ENCODE peak calls at places on chromosome 15, in seven cellular contexts. One of them, this sample, is unnamed.

GRCh38 chr15:31262901-31263671 is 63.5 kb upstream of the KLF13 start:
- DNase-seq in CD8-positive, alpha-beta memory T cell: no peak
- DNase-seq in hepatocyte: no peak
- DNase-seq in spleen: peak; percentile 89
- DNase-seq in GM23248: peak; percentile 53
- DNase-seq in HCT116: no peak
- DNase-seq in pancreas: no peak
- DNase-seq in this sample: no peak

GRCh38 chr15:100055821-100056220 is 286.0 kb downstream of the ADAMTS17 start:
- DNase-seq in GM23248: no peak
- DNase-seq in CD8-positive, alpha-beta memory T cell: no peak
- DNase-seq in HCT116: no peak
- DNase-seq in pancreas: no peak
- DNase-seq in hepatocyte: no peak
- DNase-seq in spleen: no peak
- DNase-seq in this sample: no peak

GRCh38 chr15:25408428-25408827 is 30.4 kb downstream of the UBE3A start:
- DNase-seq in hepatocyte: no peak
- DNase-seq in GM23248: peak; percentile 29
- DNase-seq in HCT116: no peak
- DNase-seq in CD8-positive, alpha-beta memory T cell: no peak
- DNase-seq in spleen: no peak
- DNase-seq in pancreas: no peak
- DNase-seq in this sample: no peak

GRCh38 chr15:70116317-70116716 is 18.6 kb upstream of the TLE3 start:
- DNase-seq in hepatocyte: no peak
- DNase-seq in HCT116: no peak
- DNase-seq in spleen: no peak
- DNase-seq in pancreas: no peak
- DNase-seq in GM23248: no peak
- DNase-seq in CD8-positive, alpha-beta memory T cell: no peak
- DNase-seq in this sample: no peak

GRCh38 chr15:85313339-85313738 is 67.1 kb upstream of the AKAP13 start:
- DNase-seq in GM23248: no peak
- DNase-seq in spleen: no peak
- DNase-seq in HCT116: no peak
- DNase-seq in CD8-positive, alpha-beta memory T cell: no peak
- DNase-seq in pancreas: no peak
- DNase-seq in hepatocyte: no peak
- DNase-seq in this sample: no peak

GRCh38 chr15:80512729-80513670 is 108.8 kb downstream of the ARNT2 start:
- DNase-seq in GM23248: peak; percentile 46
- DNase-seq in HCT116: peak; percentile 6
- DNase-seq in hepatocyte: no peak
- DNase-seq in pancreas: no peak
- DNase-seq in CD8-positive, alpha-beta memory T cell: no peak
- DNase-seq in spleen: no peak
- DNase-seq in this sample: no peak

GRCh38 chr15:49370782-49371181 is 52.3 kb upstream of the FGF7 start:
- DNase-seq in GM23248: peak; percentile 39
- DNase-seq in spleen: no peak
- DNase-seq in HCT116: peak; percentile 13
- DNase-seq in CD8-positive, alpha-beta memory T cell: no peak
- DNase-seq in pancreas: no peak
- DNase-seq in hepatocyte: no peak
- DNase-seq in this sample: no peak

GRCh38 chr15:23897091-23897490 is 210.0 kb upstream of the NDN start:
- DNase-seq in spleen: no peak
- DNase-seq in GM23248: no peak
- DNase-seq in HCT116: no peak
- DNase-seq in pancreas: no peak
- DNase-seq in hepatocyte: no peak
- DNase-seq in CD8-positive, alpha-beta memory T cell: no peak
- DNase-seq in this sample: no peak

GRCh38 chr15:38651328-38652038 is 86.9 kb upstream of the RASGRP1 start:
- DNase-seq in hepatocyte: no peak
- DNase-seq in GM23248: no peak
- DNase-seq in CD8-positive, alpha-beta memory T cell: peak; percentile 86
- DNase-seq in spleen: peak; percentile 81
- DNase-seq in HCT116: no peak
- DNase-seq in pancreas: no peak
- DNase-seq in this sample: peak; percentile 11

GRCh38 chr15:53246996-53247395 is 456.9 kb upstream of the ONECUT1 start:
- DNase-seq in GM23248: no peak
- DNase-seq in HCT116: no peak
- DNase-seq in spleen: no peak
- DNase-seq in pancreas: no peak
- DNase-seq in CD8-positive, alpha-beta memory T cell: no peak
- DNase-seq in hepatocyte: no peak
- DNase-seq in this sample: no peak

GRCh38 chr15:78715439-78715838 is 74.4 kb upstream of the CHRNB4 start:
- DNase-seq in GM23248: peak; percentile 9
- DNase-seq in spleen: no peak
- DNase-seq in hepatocyte: no peak
- DNase-seq in HCT116: peak; percentile 18
- DNase-seq in pancreas: no peak
- DNase-seq in CD8-positive, alpha-beta memory T cell: no peak
- DNase-seq in this sample: no peak

GRCh38 chr15:85496551-85497545 is 116.4 kb downstream of the AKAP13 start:
- DNase-seq in CD8-positive, alpha-beta memory T cell: no peak
- DNase-seq in GM23248: no peak
- DNase-seq in pancreas: no peak
- DNase-seq in HCT116: no peak
- DNase-seq in spleen: no peak
- DNase-seq in hepatocyte: no peak
- DNase-seq in this sample: no peak

GRCh38 chr15:29636140-29636539 is 186.1 kb downstream of the TJP1 start:
- DNase-seq in hepatocyte: no peak
- DNase-seq in spleen: no peak
- DNase-seq in pancreas: peak; percentile 92
- DNase-seq in HCT116: no peak
- DNase-seq in CD8-positive, alpha-beta memory T cell: no peak
- DNase-seq in GM23248: no peak
- DNase-seq in this sample: no peak

GRCh38 chr15:25668236-25668635 is 194.9 kb downstream of the ATP10A start:
- DNase-seq in HCT116: no peak
- DNase-seq in spleen: no peak
- DNase-seq in pancreas: no peak
- DNase-seq in hepatocyte: no peak
- DNase-seq in CD8-positive, alpha-beta memory T cell: no peak
- DNase-seq in GM23248: no peak
- DNase-seq in this sample: no peak

GRCh38 chr15:59298255-59298856 is 74.3 kb downstream of the MYO1E start:
- DNase-seq in pancreas: no peak
- DNase-seq in HCT116: peak; percentile 78
- DNase-seq in GM23248: peak; percentile 33
- DNase-seq in spleen: no peak
- DNase-seq in CD8-positive, alpha-beta memory T cell: no peak
- DNase-seq in hepatocyte: no peak
- DNase-seq in this sample: no peak

GRCh38 chr15:39585871-39586301 is 5.0 kb downstream of the THBS1 start:
- DNase-seq in spleen: no peak
- DNase-seq in hepatocyte: no peak
- DNase-seq in HCT116: no peak
- DNase-seq in GM23248: peak; percentile 49
- DNase-seq in pancreas: no peak
- DNase-seq in CD8-positive, alpha-beta memory T cell: no peak
- DNase-seq in this sample: no peak

GRCh38 chr15:31088672-31089360 is 12.7 kb downstream of the TRPM1 start:
- DNase-seq in hepatocyte: no peak
- DNase-seq in spleen: no peak
- DNase-seq in pancreas: no peak
- DNase-seq in HCT116: no peak
- DNase-seq in CD8-positive, alpha-beta memory T cell: no peak
- DNase-seq in GM23248: no peak
- DNase-seq in this sample: no peak

GRCh38 chr15:64697911-64698369 is 77.4 kb downstream of the RBPMS2 start:
- DNase-seq in GM23248: peak; percentile 56
- DNase-seq in HCT116: no peak
- DNase-seq in CD8-positive, alpha-beta memory T cell: no peak
- DNase-seq in hepatocyte: no peak
- DNase-seq in pancreas: no peak
- DNase-seq in spleen: no peak
- DNase-seq in this sample: no peak

GRCh38 chr15:70440416-70441138 is 322.8 kb downstream of the UACA start:
- DNase-seq in pancreas: no peak
- DNase-seq in HCT116: no peak
- DNase-seq in GM23248: no peak
- DNase-seq in CD8-positive, alpha-beta memory T cell: no peak
- DNase-seq in spleen: no peak
- DNase-seq in hepatocyte: no peak
- DNase-seq in this sample: no peak

GRCh38 chr15:57504599-57504940 is 87.1 kb upstream of the MYZAP start:
- DNase-seq in HCT116: no peak
- DNase-seq in spleen: no peak
- DNase-seq in GM23248: peak; percentile 13
- DNase-seq in CD8-positive, alpha-beta memory T cell: no peak
- DNase-seq in pancreas: no peak
- DNase-seq in hepatocyte: no peak
- DNase-seq in this sample: no peak

GRCh38 chr15:57505949-57506391 is 85.7 kb upstream of the MYZAP start:
- DNase-seq in HCT116: no peak
- DNase-seq in GM23248: peak; percentile 77
- DNase-seq in hepatocyte: peak; percentile 90
- DNase-seq in pancreas: peak; percentile 86
- DNase-seq in spleen: no peak
- DNase-seq in CD8-positive, alpha-beta memory T cell: no peak
- DNase-seq in this sample: no peak

GRCh38 chr15:57505056-57505713 is 86.5 kb upstream of the MYZAP start:
- DNase-seq in CD8-positive, alpha-beta memory T cell: no peak
- DNase-seq in hepatocyte: no peak
- DNase-seq in pancreas: no peak
- DNase-seq in GM23248: peak; percentile 63
- DNase-seq in spleen: no peak
- DNase-seq in HCT116: no peak
- DNase-seq in this sample: no peak

GRCh38 chr15:57503051-57503702 is 88.5 kb upstream of the MYZAP start:
- DNase-seq in pancreas: no peak
- DNase-seq in HCT116: no peak
- DNase-seq in hepatocyte: no peak
- DNase-seq in CD8-positive, alpha-beta memory T cell: no peak
- DNase-seq in GM23248: peak; percentile 66
- DNase-seq in spleen: no peak
- DNase-seq in this sample: no peak

GRCh38 chr15:57503911-57504598 is 87.6 kb upstream of the MYZAP start:
- DNase-seq in CD8-positive, alpha-beta memory T cell: no peak
- DNase-seq in GM23248: no peak
- DNase-seq in spleen: no peak
- DNase-seq in HCT116: no peak
- DNase-seq in pancreas: no peak
- DNase-seq in hepatocyte: no peak
- DNase-seq in this sample: no peak
- H3K4me3 ChIP-seq in CD8-positive, alpha-beta memory T cell: no peak overlapping the region
- H3K4me3 ChIP-seq in GM23248: no peak overlapping the region
- H3K4me3 ChIP-seq in spleen: no peak overlapping the region
- H3K4me3 ChIP-seq in HCT116: no peak overlapping the region
- H3K4me3 ChIP-seq in pancreas: no peak overlapping the region
- H3K4me3 ChIP-seq in hepatocyte: no peak overlapping the region
- H3K4me3 ChIP-seq in this sample: no peak overlapping the region

DNA sequence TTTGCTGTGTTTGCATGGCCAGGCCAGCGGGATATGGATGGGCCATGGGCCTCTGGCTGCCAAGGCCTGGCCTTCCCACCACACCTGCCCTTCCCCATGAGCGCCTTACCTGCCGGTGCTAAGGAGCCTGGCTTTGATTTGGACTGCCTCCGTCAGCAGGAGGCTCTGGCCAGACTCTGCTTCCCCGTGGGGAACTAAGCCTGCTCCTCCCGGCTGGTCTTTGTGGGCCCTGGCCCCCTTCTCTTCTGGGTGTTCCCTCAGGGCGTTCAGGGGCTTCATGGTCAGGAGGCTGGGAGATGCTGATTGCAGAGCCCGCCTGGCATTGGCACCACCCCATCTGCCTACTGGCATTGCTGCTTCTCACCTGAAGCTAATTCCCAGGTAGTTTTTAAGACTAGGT is 45.2 kb downstream of the SMAD6 start:
- DNase-seq in spleen: no peak
- DNase-seq in pancreas: no peak
- DNase-seq in GM23248: no peak
- DNase-seq in CD8-positive, alpha-beta memory T cell: no peak
- DNase-seq in hepatocyte: no peak
- DNase-seq in HCT116: no peak
- DNase-seq in this sample: no peak
- H3K4me1 ChIP-seq in spleen: peaks cover 3% of the 10 kb centered on the region
- H3K4me1 ChIP-seq in pancreas: peaks cover 42% of the 10 kb centered on the region
- H3K4me1 ChIP-seq in GM23248: peaks cover 82% of the 10 kb centered on the region
- H3K4me1 ChIP-seq in CD8-positive, alpha-beta memory T cell: no peaks in the 10 kb centered on the region
- H3K4me1 ChIP-seq in hepatocyte: peaks cover 59% of the 10 kb centered on the region
- H3K4me1 ChIP-seq in HCT116: peaks cover 80% of the 10 kb centered on the region
- H3K4me1 ChIP-seq in this sample: no peaks in the 10 kb centered on the region

DNA sequence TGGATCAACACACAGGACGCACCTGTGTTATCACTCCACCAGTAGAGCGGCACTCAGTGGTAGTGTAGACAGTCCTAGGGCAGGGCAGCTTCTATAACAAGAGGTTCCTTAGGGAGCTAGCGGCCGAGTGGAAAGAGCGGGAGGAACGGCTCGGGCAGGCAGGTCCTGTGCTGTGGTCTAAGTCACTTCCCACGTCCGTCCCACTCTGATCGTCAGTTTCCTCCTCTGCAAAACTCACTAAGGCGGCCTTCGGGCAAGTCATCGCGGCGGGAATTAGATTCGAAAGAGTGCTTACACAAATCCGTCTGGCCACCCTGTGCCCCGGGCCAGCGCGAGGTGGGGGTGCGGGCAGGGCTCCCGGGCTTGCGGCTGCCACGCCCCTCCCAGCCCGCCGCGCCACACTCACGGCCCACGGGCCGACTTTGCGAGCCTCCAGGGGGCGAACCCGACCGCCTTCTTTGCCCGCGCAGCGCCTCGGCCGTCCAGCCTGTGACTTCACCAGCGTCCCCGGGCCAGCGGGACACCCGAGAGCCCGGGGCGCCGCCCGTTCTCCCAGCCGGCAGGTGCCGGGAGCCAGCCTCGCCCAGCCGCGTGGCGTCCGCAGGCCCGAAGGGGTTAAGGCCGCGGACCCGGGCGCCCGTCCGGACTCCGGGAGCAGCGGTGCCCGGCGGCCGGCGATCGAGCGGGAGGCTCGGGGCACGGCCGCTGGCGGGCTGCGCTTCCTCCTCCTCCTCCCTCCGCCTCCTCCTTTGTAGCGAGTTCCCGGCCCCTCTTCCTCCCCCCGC is 426 bp upstream of the CORO2B start:
- DNase-seq in pancreas: peak; percentile 53
- DNase-seq in GM23248: peak; percentile 88
- DNase-seq in hepatocyte: peak; percentile 78
- DNase-seq in spleen: peak; percentile 89
- DNase-seq in HCT116: no peak
- DNase-seq in CD8-positive, alpha-beta memory T cell: no peak
- DNase-seq in this sample: no peak
- H3K4me3 ChIP-seq in pancreas: peak overlapping the region; percentile 46
- H3K4me3 ChIP-seq in GM23248: peak overlapping the region; percentile 83
- H3K4me3 ChIP-seq in hepatocyte: peak overlapping the region; percentile 77
- H3K4me3 ChIP-seq in spleen: peak overlapping the region; percentile 60
- H3K4me3 ChIP-seq in HCT116: peak overlapping the region; percentile 52
- H3K4me3 ChIP-seq in CD8-positive, alpha-beta memory T cell: peak overlapping the region; percentile 59
- H3K4me3 ChIP-seq in this sample: peak overlapping the region; percentile 52

DNA sequence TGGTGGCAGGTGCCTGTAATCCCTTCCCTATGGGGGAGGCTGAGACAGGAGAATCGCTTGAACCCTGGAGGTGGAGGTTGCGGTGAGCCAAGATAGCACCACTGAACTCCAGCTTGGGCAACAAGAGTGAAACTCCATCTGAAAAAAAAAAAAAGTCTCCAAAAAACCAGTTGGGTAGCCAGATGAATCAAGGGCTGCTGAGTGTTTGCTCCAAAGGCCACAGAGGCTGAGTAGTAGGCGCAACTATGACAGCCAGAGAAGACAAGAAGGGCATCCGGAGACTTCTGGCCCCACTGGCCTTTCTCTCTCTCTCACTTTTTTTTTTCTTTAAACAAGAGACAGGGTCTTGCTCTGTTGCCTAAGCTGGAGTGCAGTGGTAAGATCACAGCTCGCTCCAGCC is 131.8 kb downstream of the SMAD6 start:
- DNase-seq in hepatocyte: no peak
- DNase-seq in pancreas: no peak
- DNase-seq in GM23248: no peak
- DNase-seq in HCT116: no peak
- DNase-seq in CD8-positive, alpha-beta memory T cell: no peak
- DNase-seq in spleen: peak; percentile 18
- DNase-seq in this sample: no peak
- H3K4me1 ChIP-seq in hepatocyte: peaks cover 14% of the 10 kb centered on the region
- H3K4me1 ChIP-seq in pancreas: no peaks in the 10 kb centered on the region
- H3K4me1 ChIP-seq in GM23248: peaks cover 42% of the 10 kb centered on the region
- H3K4me1 ChIP-seq in HCT116: peaks cover 47% of the 10 kb centered on the region
- H3K4me1 ChIP-seq in CD8-positive, alpha-beta memory T cell: no peaks in the 10 kb centered on the region
- H3K4me1 ChIP-seq in spleen: no peaks in the 10 kb centered on the region
- H3K4me1 ChIP-seq in this sample: no peaks in the 10 kb centered on the region